ENCODE peak calls at places on chromosomes 16 and 17, in six cellular contexts. One of them, this sample, is unnamed. For H3K9me3, the result is how much of the 10 kb centered on the place peaks cover.

GRCh38 chr17:34997355-34997862 is 17.1 kb downstream of the LIG3 start:
- DNase-seq in heart left ventricle: peak
- DNase-seq in MM.1S: no peak
- DNase-seq in iPS DF 6.9: no peak
- DNase-seq in CD4-positive, alpha-beta T cell: no peak
- DNase-seq in endodermal cell: no peak
- DNase-seq in this sample: no peak

GRCh38 chr17:74512041-74512440 is 19.2 kb downstream of the CD300LB start:
- DNase-seq in MM.1S: no peak
- DNase-seq in CD4-positive, alpha-beta T cell: no peak
- DNase-seq in endodermal cell: no peak
- DNase-seq in heart left ventricle: peak
- DNase-seq in iPS DF 6.9: no peak
- DNase-seq in this sample: peak

GRCh38 chr17:66644311-66644710 is 190.6 kb upstream of the CACNG5 start:
- DNase-seq in MM.1S: no peak
- DNase-seq in CD4-positive, alpha-beta T cell: no peak
- DNase-seq in iPS DF 6.9: no peak
- DNase-seq in heart left ventricle: no peak
- DNase-seq in endodermal cell: no peak
- DNase-seq in this sample: no peak

GRCh38 chr17:51289776-51290175 is 29.4 kb downstream of the UTP18 start:
- DNase-seq in iPS DF 6.9: no peak
- DNase-seq in CD4-positive, alpha-beta T cell: no peak
- DNase-seq in MM.1S: no peak
- DNase-seq in heart left ventricle: no peak
- DNase-seq in endodermal cell: no peak
- DNase-seq in this sample: no peak

GRCh38 chr16:1043831-1044514 is 28.6 kb upstream of the SSTR5 start:
- DNase-seq in iPS DF 6.9: no peak
- DNase-seq in heart left ventricle: no peak
- DNase-seq in CD4-positive, alpha-beta T cell: no peak
- DNase-seq in MM.1S: no peak
- DNase-seq in endodermal cell: no peak
- DNase-seq in this sample: no peak

GRCh38 chr17:40538019-40538935 is 27.0 kb downstream of the CCR7 start:
- DNase-seq in CD4-positive, alpha-beta T cell: no peak
- DNase-seq in iPS DF 6.9: no peak
- DNase-seq in endodermal cell: no peak
- DNase-seq in MM.1S: no peak
- DNase-seq in heart left ventricle: peak
- DNase-seq in this sample: peak

GRCh38 chr17:58204796-58205195 is 12.3 kb downstream of the EPX start:
- DNase-seq in heart left ventricle: no peak
- DNase-seq in endodermal cell: no peak
- DNase-seq in iPS DF 6.9: no peak
- DNase-seq in CD4-positive, alpha-beta T cell: no peak
- DNase-seq in MM.1S: no peak
- DNase-seq in this sample: no peak

GRCh38 chr17:2995362-2995761 is 68.0 kb downstream of the OR1D5 start:
- DNase-seq in heart left ventricle: no peak
- DNase-seq in endodermal cell: peak
- DNase-seq in CD4-positive, alpha-beta T cell: no peak
- DNase-seq in MM.1S: no peak
- DNase-seq in iPS DF 6.9: no peak
- DNase-seq in this sample: no peak

GRCh38 chr17:28916302-28916934 is 13.5 kb upstream of the DHRS13 start:
- DNase-seq in endodermal cell: peak
- DNase-seq in MM.1S: peak
- DNase-seq in iPS DF 6.9: no peak
- DNase-seq in heart left ventricle: no peak
- DNase-seq in CD4-positive, alpha-beta T cell: peak
- DNase-seq in this sample: no peak

GRCh38 chr17:41101586-41102259 is at the start of gene KRTAP4-16:
- DNase-seq in MM.1S: no peak
- DNase-seq in endodermal cell: no peak
- DNase-seq in CD4-positive, alpha-beta T cell: no peak
- DNase-seq in iPS DF 6.9: no peak
- DNase-seq in heart left ventricle: no peak
- DNase-seq in this sample: no peak

GRCh38 chr16:55398683-55399230 is 74.8 kb downstream of the IRX6 start:
- DNase-seq in endodermal cell: peak
- DNase-seq in iPS DF 6.9: no peak
- DNase-seq in MM.1S: no peak
- DNase-seq in heart left ventricle: no peak
- DNase-seq in CD4-positive, alpha-beta T cell: no peak
- DNase-seq in this sample: no peak

GRCh38 chr16:83831451-83831987 is 23.7 kb downstream of the HSBP1 start:
- DNase-seq in CD4-positive, alpha-beta T cell: no peak
- DNase-seq in MM.1S: no peak
- DNase-seq in heart left ventricle: no peak
- DNase-seq in iPS DF 6.9: no peak
- DNase-seq in endodermal cell: no peak
- DNase-seq in this sample: no peak

GRCh38 chr17:74201250-74201649 is 2.2 kb upstream of the RPL38 start:
- DNase-seq in MM.1S: no peak
- DNase-seq in endodermal cell: no peak
- DNase-seq in iPS DF 6.9: no peak
- DNase-seq in heart left ventricle: no peak
- DNase-seq in CD4-positive, alpha-beta T cell: no peak
- DNase-seq in this sample: no peak

GRCh38 chr17:80359422-80360110 is 55.4 kb upstream of the ENDOV start:
- DNase-seq in iPS DF 6.9: no peak
- DNase-seq in endodermal cell: no peak
- DNase-seq in heart left ventricle: peak
- DNase-seq in MM.1S: no peak
- DNase-seq in CD4-positive, alpha-beta T cell: no peak
- DNase-seq in this sample: no peak

GRCh38 chr16:14301150-14302030 is 230.3 kb downstream of the MRTFB start:
- DNase-seq in endodermal cell: peak
- DNase-seq in MM.1S: peak
- DNase-seq in heart left ventricle: no peak
- DNase-seq in iPS DF 6.9: no peak
- DNase-seq in CD4-positive, alpha-beta T cell: no peak
- DNase-seq in this sample: no peak

GRCh38 chr17:2837147-2837561 is 40.9 kb downstream of the RAP1GAP2 start:
- DNase-seq in iPS DF 6.9: no peak
- DNase-seq in MM.1S: peak
- DNase-seq in heart left ventricle: no peak
- DNase-seq in CD4-positive, alpha-beta T cell: no peak
- DNase-seq in endodermal cell: peak
- DNase-seq in this sample: no peak

GRCh38 chr16:62404857-62405611 is 368.8 kb upstream of the CDH8 start:
- DNase-seq in heart left ventricle: no peak
- DNase-seq in endodermal cell: peak
- DNase-seq in MM.1S: no peak
- DNase-seq in iPS DF 6.9: peak
- DNase-seq in CD4-positive, alpha-beta T cell: no peak
- DNase-seq in this sample: no peak

GRCh38 chr17:68824707-68825106 is 130.5 kb downstream of the ABCA8 start:
- DNase-seq in endodermal cell: no peak
- DNase-seq in CD4-positive, alpha-beta T cell: no peak
- DNase-seq in MM.1S: no peak
- DNase-seq in iPS DF 6.9: no peak
- DNase-seq in heart left ventricle: no peak
- DNase-seq in this sample: no peak

GRCh38 chr16:88007321-88007731 is 56.1 kb downstream of the BANP start:
- DNase-seq in MM.1S: no peak
- DNase-seq in CD4-positive, alpha-beta T cell: no peak
- DNase-seq in iPS DF 6.9: no peak
- DNase-seq in heart left ventricle: no peak
- DNase-seq in endodermal cell: peak
- DNase-seq in this sample: no peak

GRCh38 chr17:21149626-21150025 is 22.9 kb downstream of the DHRS7B start:
- DNase-seq in heart left ventricle: no peak
- DNase-seq in endodermal cell: no peak
- DNase-seq in MM.1S: no peak
- DNase-seq in CD4-positive, alpha-beta T cell: no peak
- DNase-seq in iPS DF 6.9: no peak
- DNase-seq in this sample: no peak

GRCh38 chr17:79622201-79622601 is 11.3 kb upstream of the RBFOX3 start:
- DNase-seq in CD4-positive, alpha-beta T cell: no peak
- DNase-seq in endodermal cell: no peak
- DNase-seq in heart left ventricle: peak
- DNase-seq in MM.1S: no peak
- DNase-seq in iPS DF 6.9: no peak
- DNase-seq in this sample: peak

GRCh38 chr17:4554441-4554996 is 665 bp downstream of the MYBBP1A start:
- DNase-seq in MM.1S: no peak
- DNase-seq in CD4-positive, alpha-beta T cell: no peak
- DNase-seq in heart left ventricle: peak
- DNase-seq in endodermal cell: peak
- DNase-seq in iPS DF 6.9: no peak
- DNase-seq in this sample: no peak

GRCh38 chr17:49190932-49191331 is 19.4 kb downstream of the GNGT2 start:
- DNase-seq in endodermal cell: no peak
- DNase-seq in MM.1S: no peak
- DNase-seq in iPS DF 6.9: no peak
- DNase-seq in CD4-positive, alpha-beta T cell: no peak
- DNase-seq in heart left ventricle: no peak
- DNase-seq in this sample: no peak

GRCh38 chr17:688100-688989 is 26.3 kb downstream of the VPS53 start:
- DNase-seq in heart left ventricle: no peak
- DNase-seq in iPS DF 6.9: no peak
- DNase-seq in endodermal cell: peak
- DNase-seq in MM.1S: no peak
- DNase-seq in CD4-positive, alpha-beta T cell: no peak
- DNase-seq in this sample: no peak

GRCh38 chr17:30405161-30405560 is 26.4 kb downstream of the CPD start:
- DNase-seq in heart left ventricle: no peak
- DNase-seq in endodermal cell: no peak
- DNase-seq in CD4-positive, alpha-beta T cell: no peak
- DNase-seq in iPS DF 6.9: no peak
- DNase-seq in MM.1S: no peak
- DNase-seq in this sample: no peak

GRCh38 chr17:71276071-71276470 is 844.7 kb upstream of the SOX9 start:
- DNase-seq in endodermal cell: no peak
- DNase-seq in MM.1S: no peak
- DNase-seq in CD4-positive, alpha-beta T cell: no peak
- DNase-seq in iPS DF 6.9: no peak
- DNase-seq in heart left ventricle: no peak
- DNase-seq in this sample: no peak

GRCh38 chr17:2835791-2836190 is 39.6 kb downstream of the RAP1GAP2 start:
- DNase-seq in heart left ventricle: no peak
- DNase-seq in iPS DF 6.9: no peak
- DNase-seq in MM.1S: no peak
- DNase-seq in endodermal cell: no peak
- DNase-seq in CD4-positive, alpha-beta T cell: no peak
- DNase-seq in this sample: no peak

GRCh38 chr16:24997665-24998064 is 17.5 kb downstream of the ARHGAP17 start:
- DNase-seq in MM.1S: no peak
- DNase-seq in endodermal cell: no peak
- DNase-seq in iPS DF 6.9: no peak
- DNase-seq in heart left ventricle: no peak
- DNase-seq in CD4-positive, alpha-beta T cell: no peak
- DNase-seq in this sample: no peak

GRCh38 chr16:35792516-35793285 is 2333.3 kb downstream of the TP53TG3F start:
- DNase-seq in iPS DF 6.9: no peak
- DNase-seq in MM.1S: no peak
- DNase-seq in CD4-positive, alpha-beta T cell: no peak
- DNase-seq in endodermal cell: no peak
- DNase-seq in heart left ventricle: no peak
- DNase-seq in this sample: no peak
- H3K9me3 ChIP-seq in iPS DF 6.9: under half
- H3K9me3 ChIP-seq in MM.1S: under half
- H3K9me3 ChIP-seq in CD4-positive, alpha-beta T cell: under half
- H3K9me3 ChIP-seq in endodermal cell: half or more
- H3K9me3 ChIP-seq in heart left ventricle: under half
- H3K9me3 ChIP-seq in this sample: under half

DNA sequence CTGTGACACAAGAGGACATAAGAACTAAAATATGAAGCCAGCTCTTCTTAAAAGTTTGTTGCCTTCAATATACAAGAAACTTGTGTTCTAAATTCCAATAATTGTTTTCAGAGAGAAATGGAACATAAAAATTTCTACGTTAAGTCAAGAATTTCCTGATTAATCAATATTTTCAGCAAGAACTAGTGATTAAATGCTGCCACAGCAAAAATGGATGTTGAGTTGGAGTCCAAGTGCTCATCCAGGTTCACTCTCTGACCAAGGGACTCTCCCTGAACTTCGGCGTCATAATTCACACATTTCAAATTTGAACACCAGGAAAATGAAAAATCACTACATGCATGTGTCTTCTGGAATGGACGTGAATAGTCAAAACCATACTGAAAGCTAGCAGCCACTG is 1263.6 kb upstream of the GOT2 start:
- DNase-seq in endodermal cell: no peak
- DNase-seq in CD4-positive, alpha-beta T cell: no peak
- DNase-seq in MM.1S: no peak
- DNase-seq in heart left ventricle: no peak
- DNase-seq in iPS DF 6.9: no peak
- DNase-seq in this sample: no peak
- H3K9me3 ChIP-seq in endodermal cell: under half
- H3K9me3 ChIP-seq in CD4-positive, alpha-beta T cell: under half
- H3K9me3 ChIP-seq in MM.1S: under half
- H3K9me3 ChIP-seq in heart left ventricle: under half
- H3K9me3 ChIP-seq in iPS DF 6.9: under half
- H3K9me3 ChIP-seq in this sample: under half

GRCh38 chr16:10447289-10447688 is 61.4 kb downstream of the ATF7IP2 start:
- DNase-seq in CD4-positive, alpha-beta T cell: no peak
- DNase-seq in heart left ventricle: no peak
- DNase-seq in endodermal cell: no peak
- DNase-seq in iPS DF 6.9: no peak
- DNase-seq in MM.1S: no peak
- DNase-seq in this sample: no peak

DNA sequence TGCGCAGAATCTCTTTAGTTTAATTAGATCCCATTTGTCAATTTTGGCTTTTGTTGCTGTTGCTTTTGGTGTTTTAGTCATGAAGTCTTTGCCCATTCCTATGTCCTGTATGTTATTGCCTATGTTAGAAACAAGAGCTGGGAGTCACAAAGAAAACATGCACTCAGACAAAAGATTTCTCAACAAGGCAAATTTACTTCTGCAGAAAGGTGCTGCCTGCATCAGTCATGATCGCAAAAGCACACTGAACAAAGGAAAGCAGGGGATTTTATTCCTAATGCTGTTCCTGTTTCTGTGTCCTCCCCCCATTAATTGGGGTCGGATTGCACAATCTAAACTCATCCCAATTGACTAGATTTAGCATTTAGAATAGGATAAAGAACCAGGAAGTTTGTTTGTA is 55.9 kb downstream of the ATF7IP2 start:
- DNase-seq in heart left ventricle: no peak
- DNase-seq in iPS DF 6.9: no peak
- DNase-seq in CD4-positive, alpha-beta T cell: no peak
- DNase-seq in endodermal cell: no peak
- DNase-seq in MM.1S: no peak
- DNase-seq in this sample: no peak
- H3K9me3 ChIP-seq in heart left ventricle: under half
- H3K9me3 ChIP-seq in iPS DF 6.9: under half
- H3K9me3 ChIP-seq in CD4-positive, alpha-beta T cell: half or more
- H3K9me3 ChIP-seq in endodermal cell: half or more
- H3K9me3 ChIP-seq in MM.1S: under half
- H3K9me3 ChIP-seq in this sample: half or more

DNA sequence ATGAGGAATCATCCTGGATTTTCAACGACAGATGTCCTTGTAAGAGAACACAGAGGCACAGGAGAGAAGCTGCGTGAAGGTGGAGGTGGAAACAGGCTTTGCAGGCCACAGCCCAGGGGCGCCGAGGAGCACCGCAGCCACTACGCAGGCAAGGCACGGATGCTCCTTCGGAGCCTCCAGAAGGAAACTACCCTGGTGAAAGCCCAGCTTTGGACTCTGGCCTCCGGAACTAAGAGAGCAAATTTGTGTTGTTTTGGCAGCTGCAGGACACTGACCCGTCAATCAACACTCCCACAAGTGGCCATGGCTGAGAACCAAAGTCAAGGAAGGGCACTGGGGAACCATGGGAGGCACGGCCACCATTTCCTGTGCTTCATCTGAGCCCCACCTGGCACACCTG is 3.4 kb downstream of the ARL16 start:
- DNase-seq in CD4-positive, alpha-beta T cell: no peak
- DNase-seq in MM.1S: no peak
- DNase-seq in heart left ventricle: no peak
- DNase-seq in iPS DF 6.9: no peak
- DNase-seq in endodermal cell: no peak
- DNase-seq in this sample: no peak
- H3K9me3 ChIP-seq in CD4-positive, alpha-beta T cell: under half
- H3K9me3 ChIP-seq in MM.1S: under half
- H3K9me3 ChIP-seq in heart left ventricle: under half
- H3K9me3 ChIP-seq in iPS DF 6.9: under half
- H3K9me3 ChIP-seq in endodermal cell: under half
- H3K9me3 ChIP-seq in this sample: under half

This sample was measured in left ventricle myocardium inferior.